ENCODE peak calls at places on chromosomes 1 and 21, in six cellular contexts. W is stimulated activated CD4-positive, alpha-beta T cell treated with anti-CD3 and anti-CD28 coated beads, Interleukin-12 subunit alpha, Interleukin-12 subunit beta, amount 100 ng/mL, for 4 hours; F is NCI-H2081 treated with DMSO at 0.1 percent for 48 hours; X is epithelial cell of prostate; Q is hepatic stellate cell; G is tibial artery. N is an unnamed sample.

GRCh38 chr1:178536844-178537371 is 24.0 kb downstream of the TEX35 start:
- DNase-seq in W (no peak), F (no peak), X (peak), Q (peak), G (peak), N (no peak)

GRCh38 chr1:217139513-217139912 is 416.3 kb upstream of the ESRRG start:
- DNase-seq in W (no peak), F (no peak), X (no peak), Q (no peak), G (no peak), N (no peak)

GRCh38 chr1:23194119-23194984 is 22.9 kb downstream of the HTR1D start:
- DNase-seq in W (no peak), F (no peak), X (no peak), Q (peak), G (no peak), N (no peak)

GRCh38 chr1:228143480-228144212 is 3.6 kb downstream of the GUK1 start:
- DNase-seq in W (no peak), F (no peak), X (no peak), Q (no peak), G (no peak), N (no peak)

GRCh38 chr21:22231013-22231412 is 1232.8 kb downstream of the NCAM2 start:
- DNase-seq in W (no peak), F (no peak), X (no peak), Q (no peak), G (no peak), N (no peak)

GRCh38 chr1:149844096-149844495 is 55.3 kb upstream of the BOLA1 start:
- DNase-seq in W (no peak), F (no peak), X (no peak), Q (peak), G (no peak), N (no peak)

GRCh38 chr1:114758251-114758832 is 558 bp upstream of the CSDE1 start:
- DNase-seq in W (no peak), F (no peak), X (peak), Q (no peak), G (no peak), N (no peak)

GRCh38 chr1:180002437-180002836 is 47.8 kb downstream of the CEP350 start:
- DNase-seq in W (no peak), F (no peak), X (no peak), Q (no peak), G (no peak), N (no peak)

GRCh38 chr1:16075337-16076002 is 2.0 kb upstream of the FAM131C start:
- DNase-seq in W (no peak), F (no peak), X (no peak), Q (peak), G (peak), N (peak)

GRCh38 chr1:151058682-151059341 is 610 bp downstream of the CDC42SE1 start:
- DNase-seq in W (no peak), F (no peak), X (peak), Q (no peak), G (no peak), N (no peak)

GRCh38 chr1:194570449-194570848 is 1384.0 kb upstream of the B3GALT2 start:
- DNase-seq in W (no peak), F (no peak), X (no peak), Q (no peak), G (no peak), N (no peak)

GRCh38 chr1:152869808-152870419 is 8.2 kb upstream of the SMCP start:
- DNase-seq in W (peak), F (no peak), X (no peak), Q (peak), G (peak), N (peak)

GRCh38 chr1:220084460-220084859 is 5.1 kb downstream of the BPNT1 start:
- DNase-seq in W (no peak), F (no peak), X (no peak), Q (no peak), G (no peak), N (no peak)

GRCh38 chr1:21966247-21967000 is 10.4 kb upstream of the CELA3B start:
- DNase-seq in W (no peak), F (no peak), X (no peak), Q (peak), G (no peak), N (no peak)

GRCh38 chr1:10057305-10057704 is 24.5 kb downstream of the UBE4B start:
- DNase-seq in W (no peak), F (no peak), X (no peak), Q (no peak), G (peak), N (no peak)

GRCh38 chr1:905811-906531 is 17.8 kb upstream of the SAMD11 start:
- DNase-seq in W (no peak), F (no peak), X (no peak), Q (peak), G (peak), N (peak)

GRCh38 chr1:32208891-32209309 is at the start of gene DCDC2B:
- DNase-seq in W (no peak), F (peak), X (no peak), Q (no peak), G (no peak), N (no peak)

GRCh38 chr1:178109348-178110143 is 15.6 kb downstream of the RASAL2 start:
- DNase-seq in W (no peak), F (no peak), X (no peak), Q (no peak), G (no peak), N (no peak)

GRCh38 chr1:7388488-7389185 is 382.5 kb upstream of the VAMP3 start:
- DNase-seq in W (no peak), F (no peak), X (no peak), Q (peak), G (peak), N (no peak)